ENCODE peak calls at places on chromosomes 7 and 10, in six cellular contexts. O is SK-N-SH, P is bronchial epithelial cell, Z is heart right ventricle, S is kidney, W is cardiac muscle cell. E is an unnamed sample.

GRCh38 chr10:118981946-118982345 is 47.6 kb upstream of the NANOS1 start:
- DNase-seq in O (no peak), W (no peak), Z (no peak), S (no peak), P (no peak), E (no peak)

GRCh38 chr7:150375662-150376521 is 3.2 kb upstream of the ZNF775 start:
- DNase-seq in W (no peak), P (no peak), O (no peak), S (no peak), Z (no peak), E (peak; percentile 78)

GRCh38 chr7:2517004-2517403 is 2.6 kb upstream of the LFNG start:
- DNase-seq in S (no peak), P (peak; percentile 67), O (no peak), W (peak; percentile 85), Z (no peak), E (no peak)

GRCh38 chr7:5693529-5693928 is 87.9 kb downstream of the RNF216 start:
- DNase-seq in P (peak; percentile 88), O (no peak), W (peak; percentile 80), Z (peak; percentile 55), S (peak; percentile 77), E (no peak)

GRCh38 chr7:39811161-39811614 is 138.9 kb upstream of the CDK13 start:
- DNase-seq in Z (peak; percentile 9), P (peak; percentile 82), S (no peak), O (peak; percentile 81), W (peak; percentile 23), E (no peak)

GRCh38 chr7:151894131-151895007 is 17.5 kb upstream of the PRKAG2 start:
- DNase-seq in Z (no peak), S (peak; percentile 65), O (no peak), P (no peak), W (no peak), E (no peak)

GRCh38 chr10:35998036-35998435 is 355.9 kb upstream of the FZD8 start:
- DNase-seq in Z (no peak), O (no peak), W (peak; percentile 7), S (no peak), P (no peak), E (no peak)

GRCh38 chr7:71488308-71488707 is 356.4 kb downstream of the GALNT17 start:
- DNase-seq in W (peak; percentile 34), S (no peak), O (no peak), Z (no peak), P (no peak), E (no peak)

GRCh38 chr10:7649673-7650330 is 17.0 kb downstream of the ITIH5 start:
- DNase-seq in S (no peak), Z (peak; percentile 31), P (no peak), W (no peak), O (no peak), E (peak; percentile 6)

GRCh38 chr7:159008417-159008816 is 136.2 kb downstream of the VIPR2 start:
- DNase-seq in W (no peak), O (no peak), P (no peak), S (peak; percentile 73), Z (no peak), E (no peak)

GRCh38 chr10:33952692-33953360 is 618.4 kb upstream of the NRP1 start:
- DNase-seq in P (peak; percentile 90), W (peak; percentile 29), Z (no peak), O (no peak), S (no peak), E (no peak)

GRCh38 chr7:55096318-55096717 is 77.5 kb downstream of the EGFR start:
- DNase-seq in O (no peak), S (no peak), P (no peak), Z (no peak), W (no peak), E (no peak)

GRCh38 chr7:96076350-96076707 is 245.6 kb downstream of the SLC25A13 start:
- DNase-seq in O (no peak), S (no peak), W (no peak), P (no peak), Z (no peak), E (no peak)

GRCh38 chr10:77594171-77594783 is 43.3 kb downstream of the KCNMA1 start:
- DNase-seq in W (no peak), Z (no peak), S (peak; percentile 6), O (no peak), P (no peak), E (no peak)

GRCh38 chr10:117762819-117763172 is 220.2 kb downstream of the EMX2 start:
- DNase-seq in O (no peak), Z (no peak), P (no peak), S (no peak), W (peak; percentile 30), E (no peak)

GRCh38 chr10:131746785-131747184 is 154.0 kb upstream of the PPP2R2D start:
- DNase-seq in P (no peak), Z (no peak), O (no peak), S (no peak), W (no peak), E (no peak)

GRCh38 chr7:125122225-125122624 is 192.6 kb upstream of the POT1 start:
- DNase-seq in Z (no peak), S (no peak), O (peak; percentile 14), W (peak; percentile 47), P (no peak), E (no peak)

GRCh38 chr10:17375936-17376584 is 78.3 kb downstream of the ST8SIA6 start:
- DNase-seq in O (peak; percentile 16), P (no peak), S (no peak), Z (no peak), W (peak; percentile 15), E (peak; percentile 53)

GRCh38 chr7:74008687-74009086 is 19.3 kb upstream of the ELN start:
- DNase-seq in S (no peak), W (no peak), O (no peak), Z (no peak), P (no peak), E (no peak)

GRCh38 chr10:97427571-97428179 is 1.7 kb downstream of the PGAM1 start:
- DNase-seq in Z (no peak), W (peak; percentile 52), O (peak; percentile 33), P (peak; percentile 50), S (no peak), E (peak; percentile 58)

GRCh38 chr7:12490105-12490688 is 80.3 kb upstream of the SCIN start:
- DNase-seq in S (no peak), O (peak; percentile 59), W (peak; percentile 33), P (peak; percentile 71), Z (no peak), E (no peak)

GRCh38 chr7:6513541-6513940 is 37.7 kb downstream of the GRID2IP start:
- DNase-seq in O (no peak), P (no peak), S (no peak), W (no peak), Z (no peak), E (no peak)

GRCh38 chr10:1050555-1050954 is 1.6 kb upstream of the IDI1 start:
- DNase-seq in P (peak; percentile 46), W (no peak), O (no peak), S (no peak), Z (no peak), E (peak; percentile 64)

GRCh38 chr7:155997431-155998327 is 185.4 kb upstream of the SHH start:
- DNase-seq in P (peak; percentile 4), W (no peak), O (no peak), Z (no peak), S (peak; percentile 40), E (peak; percentile 72)

GRCh38 chr10:20962165-20962564 is 65.1 kb upstream of the NEBL start:
- DNase-seq in Z (no peak), P (peak; percentile 57), W (peak; percentile 38), S (no peak), O (no peak), E (no peak)

GRCh38 chr7:29160080-29160479 is 13.7 kb upstream of the CPVL start:
- DNase-seq in P (no peak), S (no peak), W (no peak), Z (no peak), O (peak; percentile 16), E (no peak)

GRCh38 chr7:133542209-133542780 is 289.4 kb downstream of the EXOC4 start:
- DNase-seq in O (no peak), W (no peak), S (no peak), P (no peak), Z (no peak), E (no peak)

GRCh38 chr7:41705109-41705871 is 2.4 kb upstream of the INHBA start:
- DNase-seq in P (peak; percentile 72), O (peak; percentile 96), S (peak; percentile 95), W (peak; percentile 94), Z (peak; percentile 86), E (peak; percentile 70)

GRCh38 chr7:55260671-55261385 is 104.3 kb upstream of the LANCL2 start:
- DNase-seq in W (no peak), O (peak; percentile 7), Z (no peak), S (no peak), P (no peak), E (no peak)

GRCh38 chr7:121373177-121373576 is 22.9 kb downstream of the FAM3C start:
- DNase-seq in W (no peak), O (no peak), P (no peak), Z (no peak), S (no peak), E (no peak)
- TF ChIP-seq CTCF in W (peak; percentile 3), O (peak; percentile 33), P (peak; percentile 8), Z (no peak), S (no peak), E (no peak)

DNA sequence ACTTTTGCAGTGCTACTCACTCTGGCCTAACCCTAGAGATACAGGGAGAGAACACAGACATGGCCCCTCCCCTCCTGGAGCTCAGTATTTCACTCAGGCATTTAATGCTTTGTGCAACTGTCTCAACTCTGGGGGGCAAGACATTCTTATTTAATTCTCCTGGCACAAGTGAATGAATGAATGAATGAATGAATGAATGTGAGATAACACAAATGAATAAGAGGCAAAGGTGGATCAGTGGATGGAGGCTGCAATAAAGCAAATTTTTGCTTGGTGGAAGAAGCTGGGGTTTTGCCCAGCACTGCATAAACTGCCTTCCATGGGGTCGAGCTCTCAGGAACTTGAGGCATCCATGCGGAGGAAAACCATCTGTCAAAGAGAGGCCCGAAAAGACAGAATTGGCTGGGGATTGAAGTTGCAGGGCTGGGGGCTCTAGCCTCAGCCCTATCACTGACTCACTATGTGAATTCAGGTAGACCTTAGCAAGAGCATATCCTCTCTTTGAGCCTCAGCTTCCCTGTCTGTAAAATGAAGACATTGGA is 441.4 kb upstream of the ZMIZ1 start:
- DNase-seq in Z (no peak), O (no peak), S (no peak), P (no peak), W (no peak), E (no peak)
- TF ChIP-seq CTCF in Z (no peak), O (no peak), S (no peak), P (no peak), W (no peak), E (no peak)

DNA sequence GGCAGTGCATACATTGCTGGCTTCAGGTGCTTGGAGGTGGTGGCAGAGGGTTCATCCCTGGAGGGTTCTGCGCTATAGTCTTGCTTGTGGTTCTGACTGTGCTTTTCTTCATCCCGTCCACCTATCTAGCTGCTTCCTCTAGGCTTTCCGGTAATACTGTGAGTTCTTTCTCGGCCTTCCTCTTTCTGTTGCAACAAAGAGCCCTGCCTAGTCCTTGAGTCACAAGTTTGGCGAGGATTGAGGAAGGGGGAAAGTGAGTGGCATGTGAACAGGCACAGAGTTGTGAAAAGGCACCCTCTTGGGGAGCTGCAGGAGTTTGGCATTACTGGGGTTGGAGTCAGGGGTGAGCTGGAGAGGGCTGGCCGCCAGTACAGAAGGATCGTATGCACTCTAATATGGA is 123.0 kb downstream of the SH2D4B start:
- DNase-seq in Z (no peak), P (no peak), O (no peak), W (no peak), S (no peak), E (no peak)
- TF ChIP-seq CTCF in Z (no peak), P (no peak), O (no peak), W (no peak), S (no peak), E (no peak)

GRCh38 chr10:49645417-49646255 is 31.8 kb downstream of the CHAT start:
- DNase-seq in W (no peak), Z (no peak), O (no peak), P (no peak), S (no peak), E (no peak)
- TF ChIP-seq CTCF in W (no peak), Z (no peak), O (no peak), P (no peak), S (no peak), E (no peak)

E was measured in activated CD8-positive, alpha-beta T cell treated with anti-CD3 and anti-CD28 coated beads for 36 hours.